ENCODE peak calls at places on chromosomes 6 and 20, in nine cellular contexts. W is psoas muscle; F is Caco-2; X is tibial nerve; Y is right atrium auricular region; S is lung; I is BJ; Z is CD8-positive, alpha-beta memory T cell; E is neural progenitor cell. R is an unnamed sample.
A peak's percentile ranks its signal among the peaks of the same experiment; 100 is the strongest.

GRCh38 chr6:146543211-146543939 is at the start of gene RAB32:
- DNase-seq in E (peak; percentile 93), Z (no peak), I (peak; percentile 80), X (peak; percentile 87), F (peak; percentile 86), S (peak; percentile 94), Y (peak; percentile 93), W (peak; percentile 95), R (peak; percentile 64)

GRCh38 chr6:604579-604978 is 52.3 kb downstream of the HUS1B start:
- DNase-seq in S (no peak), F (no peak), Z (no peak), X (no peak), E (no peak), I (no peak), Y (no peak), W (no peak), R (no peak)

GRCh38 chr6:122735618-122736017 is 43.9 kb upstream of the FABP7 start:
- DNase-seq in X (no peak), E (no peak), F (no peak), W (no peak), Z (no peak), I (no peak), Y (no peak), S (no peak), R (no peak)

GRCh38 chr6:110415297-110415916 is at the start of gene DDO:
- DNase-seq in E (no peak), Y (peak; percentile 87), X (no peak), Z (no peak), F (no peak), S (peak; percentile 48), W (peak; percentile 87), I (no peak), R (no peak)

GRCh38 chr20:14264869-14265268 is 72.5 kb downstream of the FLRT3 start:
- DNase-seq in I (no peak), S (no peak), X (no peak), Z (no peak), W (no peak), F (no peak), Y (no peak), E (no peak), R (no peak)

GRCh38 chr6:111716325-111716724 is 110.6 kb upstream of the TRAF3IP2 start:
- DNase-seq in Z (no peak), E (no peak), I (no peak), X (no peak), W (no peak), F (no peak), Y (peak; percentile 28), S (no peak), R (no peak)

GRCh38 chr6:139765825-139766285 is 391.4 kb upstream of the CITED2 start:
- DNase-seq in E (no peak), Y (no peak), S (no peak), F (peak; percentile 42), W (no peak), I (no peak), X (no peak), Z (no peak), R (no peak)

GRCh38 chr20:36573798-36574277 is 441 bp downstream of the TGIF2 start:
- DNase-seq in F (peak; percentile 64), I (no peak), E (no peak), Y (no peak), W (peak; percentile 46), S (peak; percentile 31), Z (peak; percentile 37), X (no peak), R (no peak)

GRCh38 chr6:63573899-63574553 is 1.7 kb downstream of the LOC128125822 start:
- DNase-seq in X (no peak), I (no peak), S (peak; percentile 51), F (peak; percentile 68), Y (no peak), Z (peak; percentile 32), E (peak; percentile 63), W (peak; percentile 23), R (peak; percentile 78)

GRCh38 chr6:87945966-87946365 is 101.7 kb upstream of the SPACA1 start:
- DNase-seq in S (no peak), Y (no peak), X (no peak), W (no peak), F (no peak), Z (no peak), E (no peak), I (no peak), R (no peak)

GRCh38 chr6:163457637-163458561 is 43.4 kb downstream of the QKI start:
- DNase-seq in Z (no peak), S (peak; percentile 42), Y (no peak), W (peak; percentile 20), I (peak; percentile 67), E (no peak), F (no peak), X (no peak), R (no peak)

GRCh38 chr6:76026101-76026500 is 46.4 kb downstream of the IMPG1 start:
- DNase-seq in F (no peak), Y (no peak), I (no peak), W (no peak), Z (no peak), E (peak; percentile 45), S (no peak), X (no peak), R (peak; percentile 9)

GRCh38 chr20:44460795-44461141 is 14.9 kb upstream of the TTPAL start:
- DNase-seq in W (no peak), F (no peak), Z (no peak), I (no peak), E (peak; percentile 46), S (no peak), X (no peak), Y (no peak), R (peak; percentile 34)

GRCh38 chr6:116251568-116252384 is 2.1 kb downstream of the TSPYL4 start:
- DNase-seq in I (peak; percentile 60), F (no peak), W (no peak), S (no peak), E (peak; percentile 27), X (no peak), Z (no peak), Y (no peak), R (peak; percentile 41)

GRCh38 chr20:11686900-11687543 is 230.7 kb upstream of the BTBD3 start:
- DNase-seq in S (no peak), F (no peak), W (peak; percentile 39), X (no peak), E (peak; percentile 50), I (no peak), Z (no peak), Y (no peak), R (no peak)

DNA sequence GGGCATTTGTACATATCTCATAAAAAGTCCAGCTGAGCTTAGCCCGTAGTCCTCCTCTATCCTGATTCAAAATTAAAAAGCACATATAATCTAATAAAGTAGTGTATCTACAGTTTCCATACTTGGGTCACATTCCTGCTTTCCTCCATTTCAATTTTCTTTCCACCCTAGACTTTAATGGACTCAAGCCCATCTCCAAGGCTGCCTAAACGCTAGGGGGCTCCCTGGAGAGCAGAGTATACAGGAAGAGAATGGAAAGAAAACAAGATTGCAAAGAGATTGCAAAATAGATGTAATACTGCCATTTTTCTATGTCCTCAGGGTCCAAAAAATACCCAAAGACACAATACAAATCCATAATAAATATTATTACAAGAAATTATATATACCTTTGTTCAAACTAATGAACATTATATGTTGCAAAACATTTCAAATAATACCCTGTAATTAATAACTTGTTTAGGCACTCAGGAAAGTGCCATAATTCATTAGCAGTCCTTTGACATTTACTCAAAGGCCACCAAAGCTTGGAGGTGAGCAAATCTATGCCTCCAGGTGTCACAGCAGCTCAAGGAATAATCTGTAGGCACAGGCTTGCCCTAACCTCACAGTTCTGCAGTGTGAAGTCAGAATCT is 2.4 kb upstream of the MCM3 start:
- DNase-seq in F (peak; percentile 78), Y (no peak), Z (peak; percentile 41), I (no peak), E (peak; percentile 77), X (peak; percentile 70), W (peak; percentile 56), S (peak; percentile 75), R (peak; percentile 66)
- H3K4me3 ChIP-seq in F (no peak overlapping the region), Y (no peak overlapping the region), Z (no peak overlapping the region), I (no peak overlapping the region), E (no peak overlapping the region), X (no peak overlapping the region), W (no peak overlapping the region), S (no peak overlapping the region), R (no peak overlapping the region)

GRCh38 chr20:63350196-63350595 is 11.0 kb downstream of the CHRNA4 start:
- DNase-seq in I (no peak), S (no peak), Y (no peak), E (no peak), X (no peak), F (no peak), W (no peak), Z (no peak), R (no peak)
- H3K36me3 ChIP-seq in I (no peaks in the 10 kb centered on the region), S (no peaks in the 10 kb centered on the region), Y (no peaks in the 10 kb centered on the region), E (no peaks in the 10 kb centered on the region), X (no peaks in the 10 kb centered on the region), F (no peaks in the 10 kb centered on the region), W (no peaks in the 10 kb centered on the region), Z (no peaks in the 10 kb centered on the region), R (no peaks in the 10 kb centered on the region)

DNA sequence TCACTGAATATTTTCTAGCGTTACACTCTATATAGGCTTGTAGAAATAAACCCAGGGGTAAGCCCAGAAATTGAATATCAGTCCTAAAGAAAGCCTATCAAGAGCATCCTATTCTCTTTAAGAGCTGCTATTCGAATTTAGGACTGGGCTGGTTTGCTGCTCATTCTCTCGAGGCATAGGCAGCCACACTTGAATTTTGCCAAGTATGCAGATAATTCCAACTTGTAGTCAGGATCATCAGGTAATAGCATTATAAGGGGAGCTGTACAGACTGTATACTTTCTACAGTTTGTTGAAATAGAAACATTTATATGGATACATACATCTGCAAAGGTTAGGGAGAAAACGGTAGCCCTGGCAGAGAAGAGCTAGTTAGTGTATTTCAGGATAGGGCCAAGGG is 2.1 kb upstream of the ZBTB2 start:
- DNase-seq in Z (no peak), F (no peak), Y (no peak), E (no peak), I (no peak), S (no peak), W (no peak), X (no peak), R (no peak)
- H3K4me3 ChIP-seq in Z (peak overlapping the region; percentile 6), F (peak overlapping the region; percentile 72), Y (no peak overlapping the region), E (peak overlapping the region; percentile 99), I (no peak overlapping the region), S (no peak overlapping the region), W (peak overlapping the region; percentile 97), X (no peak overlapping the region), R (no peak overlapping the region)

GRCh38 chr20:32845786-32846185 is 12.9 kb upstream of the EFCAB8 start:
- DNase-seq in F (no peak), Z (no peak), Y (no peak), I (no peak), E (no peak), W (no peak), X (no peak), S (no peak), R (no peak)

GRCh38 chr20:32846852-32847251 is 11.9 kb upstream of the EFCAB8 start:
- DNase-seq in X (no peak), I (no peak), Y (no peak), E (no peak), F (no peak), Z (no peak), S (no peak), W (no peak), R (no peak)

GRCh38 chr20:32849577-32849976 is 9.1 kb upstream of the EFCAB8 start:
- DNase-seq in F (peak; percentile 28), I (no peak), Z (no peak), Y (no peak), E (no peak), X (no peak), W (no peak), S (no peak), R (no peak)

GRCh38 chr20:32847964-32848363 is 10.8 kb upstream of the EFCAB8 start:
- DNase-seq in F (peak; percentile 34), Y (no peak), S (no peak), E (no peak), Z (no peak), I (no peak), X (no peak), W (no peak), R (no peak)

GRCh38 chr20:32848846-32849245 is 9.9 kb upstream of the EFCAB8 start:
- DNase-seq in Y (no peak), E (no peak), S (no peak), Z (no peak), X (no peak), W (no peak), I (no peak), F (peak; percentile 26), R (no peak)
- H3K36me3 ChIP-seq in Y (peaks cover 48% of the 10 kb centered on the region), E (peaks cover 4% of the 10 kb centered on the region), S (peaks cover 27% of the 10 kb centered on the region), Z (peaks cover 48% of the 10 kb centered on the region), X (no peaks in the 10 kb centered on the region), W (peaks cover 90% of the 10 kb centered on the region), I (peaks cover 18% of the 10 kb centered on the region), F (peaks cover 6% of the 10 kb centered on the region), R (peaks cover 68% of the 10 kb centered on the region)

R was measured in HAP-1.